ENCODE peak calls at places on chromosomes 11 and 22, in five cellular contexts. W, V, T, C and Y are unnamed samples.

GRCh38 chr22:22068025-22068424 is 85.4 kb upstream of the TOP3B start:
- DNase-seq in C (no peak), W (no peak), T (no peak), V (no peak), Y (no peak)

GRCh38 chr22:20771918-20772625 is 1.8 kb upstream of the SERPIND1 start:
- DNase-seq in W (no peak), V (no peak), T (no peak), C (no peak), Y (no peak)

GRCh38 chr11:69048056-69048717 is 545 bp upstream of the TPCN2 start:
- DNase-seq in W (no peak), T (no peak), C (no peak), V (no peak), Y (no peak)

GRCh38 chr11:1203505-1204271 is 19.2 kb upstream of the MUC5B start:
- DNase-seq in W (no peak), V (no peak), T (no peak), C (peak; percentile 32), Y (no peak)

GRCh38 chr11:125182522-125182921 is 18.0 kb downstream of the PKNOX2 start:
- DNase-seq in T (no peak), V (no peak), W (no peak), C (no peak), Y (no peak)

GRCh38 chr11:121649798-121650197 is 197.0 kb upstream of the SORL1-AS1 start:
- DNase-seq in W (no peak), C (no peak), V (no peak), T (no peak), Y (no peak)

GRCh38 chr11:36019722-36020121 is 75.9 kb downstream of the LDLRAD3 start:
- DNase-seq in V (no peak), W (no peak), T (no peak), C (no peak), Y (no peak)

GRCh38 chr11:107702109-107702660 is 9.7 kb downstream of the SLN start:
- DNase-seq in V (no peak), W (no peak), T (no peak), C (no peak), Y (no peak)

GRCh38 chr22:20567371-20567847 is 60.0 kb downstream of the MED15 start:
- DNase-seq in W (no peak), C (no peak), V (no peak), T (no peak), Y (no peak)

GRCh38 chr11:30914143-30914762 is 328.1 kb upstream of the MPPED2 start:
- DNase-seq in C (peak; percentile 40), T (no peak), W (no peak), V (peak; percentile 9), Y (peak; percentile 37)

GRCh38 chr11:125569913-125570621 is 790 bp downstream of the EI24 start:
- DNase-seq in W (no peak), V (no peak), C (no peak), T (no peak), Y (no peak)

GRCh38 chr11:12285811-12286222 is 91.6 kb upstream of the PARVA start:
- DNase-seq in V (no peak), T (no peak), W (no peak), C (no peak), Y (no peak)

GRCh38 chr11:65428578-65429068 is 6.0 kb downstream of the NEAT1 start:
- DNase-seq in W (no peak), V (no peak), C (peak; percentile 73), T (no peak), Y (no peak)

GRCh38 chr22:30245985-30246901 is at the start of gene LIF:
- DNase-seq in V (no peak), T (no peak), C (peak; percentile 52), W (peak; percentile 25), Y (no peak)

GRCh38 chr11:8258771-8259170 is 4.9 kb downstream of the LMO1 start:
- DNase-seq in W (no peak), T (peak; percentile 49), C (no peak), V (peak; percentile 49), Y (no peak)

GRCh38 chr22:44341431-44342346 is 28.9 kb upstream of the SHISAL1 start:
- DNase-seq in W (no peak), V (no peak), T (no peak), C (peak; percentile 16), Y (no peak)

GRCh38 chr11:132911186-132911585 is 621.1 kb downstream of the OPCML start:
- DNase-seq in W (no peak), V (no peak), T (no peak), C (no peak), Y (no peak)

GRCh38 chr11:128939591-128939990 is 3.1 kb downstream of the TP53AIP1 start:
- DNase-seq in C (no peak), T (no peak), W (no peak), V (no peak), Y (no peak)

GRCh38 chr11:64916040-64916847 is 765 bp downstream of the ATG2A start:
- DNase-seq in V (peak; percentile 16), C (peak; percentile 56), W (no peak), T (no peak), Y (no peak)

GRCh38 chr11:62020661-62021060 is 53.2 kb upstream of the FTH1 start:
- DNase-seq in T (no peak), V (no peak), W (no peak), C (no peak), Y (no peak)

GRCh38 chr22:22094514-22094913 is 111.9 kb upstream of the TOP3B start:
- DNase-seq in W (no peak), T (no peak), V (no peak), C (no peak), Y (no peak)

GRCh38 chr11:25702417-25702816 is 629.5 kb upstream of the ANO3 start:
- DNase-seq in W (no peak), V (no peak), C (no peak), T (no peak), Y (no peak)

GRCh38 chr22:20156611-20157415 is 6.0 kb upstream of the CCDC188 start:
- DNase-seq in T (peak; percentile 20), W (peak; percentile 86), V (peak; percentile 91), C (peak; percentile 89), Y (no peak)

GRCh38 chr11:9089061-9089460 is 2.3 kb downstream of the SCUBE2 start:
- DNase-seq in W (no peak), T (no peak), V (no peak), C (peak; percentile 79), Y (no peak)

GRCh38 chr11:34239465-34240149 is 118.2 kb downstream of the ABTB2 start:
- DNase-seq in V (no peak), C (no peak), W (no peak), T (no peak), Y (no peak)